ENCODE peak calls at places on chromosomes 16 and 17, in four cellular contexts. L, G, Y and Q are unnamed samples.

GRCh38 chr17:75074532-75074931 is 13.2 kb upstream of the SLC16A5 start:
- DNase-seq in Y (no peak), L (no peak), G (no peak), Q (no peak)

GRCh38 chr16:50933257-50933656 is 191.4 kb downstream of the CYLD start:
- DNase-seq in Y (no peak), G (no peak), L (no peak), Q (no peak)

GRCh38 chr16:49700928-49701685 is 154.8 kb downstream of the ZNF423 start:
- DNase-seq in Y (no peak), G (no peak), L (no peak), Q (no peak)

GRCh38 chr16:79093554-79093967 is 507.0 kb downstream of the MAF start:
- DNase-seq in L (peak), G (no peak), Y (no peak), Q (no peak)

GRCh38 chr16:88714420-88715302 is 8.4 kb downstream of the CTU2 start:
- DNase-seq in Y (no peak), L (no peak), G (no peak), Q (no peak)

GRCh38 chr16:253833-254232 is 19.2 kb downstream of the FAM234A start:
- DNase-seq in L (no peak), G (no peak), Y (no peak), Q (no peak)

GRCh38 chr16:12470311-12471229 is 333.1 kb downstream of the CPPED1 start:
- DNase-seq in L (no peak), G (peak), Y (no peak), Q (peak)

GRCh38 chr17:65418622-65419021 is 142.8 kb downstream of the AXIN2 start:
- DNase-seq in L (no peak), Y (no peak), G (no peak), Q (no peak)

GRCh38 chr17:56913000-56913866 is 616 bp downstream of the TRIM25 start:
- DNase-seq in L (no peak), Y (no peak), G (no peak), Q (no peak)

GRCh38 chr17:74870512-74870911 is 2.3 kb downstream of the FDXR start:
- DNase-seq in Y (no peak), G (peak), L (peak), Q (peak)

GRCh38 chr16:66169817-66170216 is 196.7 kb upstream of the CDH5 start:
- DNase-seq in L (no peak), G (no peak), Y (no peak), Q (no peak)

GRCh38 chr17:67679225-67679624 is 38.5 kb upstream of the NOL11 start:
- DNase-seq in G (no peak), L (no peak), Y (no peak), Q (no peak)

GRCh38 chr17:80396680-80397387 is 18.1 kb upstream of the ENDOV start:
- DNase-seq in Y (no peak), G (no peak), L (no peak), Q (no peak)

GRCh38 chr17:32445075-32445427 is 741 bp downstream of the PSMD11 start:
- DNase-seq in G (peak), Y (no peak), L (peak), Q (peak)

GRCh38 chr16:23587726-23588125 is 8.4 kb downstream of the NDUFAB1 start:
- DNase-seq in Y (no peak), G (peak), L (peak), Q (no peak)

GRCh38 chr16:86597126-86597879 is 19.0 kb downstream of the FOXL1 start:
- DNase-seq in Y (no peak), L (no peak), G (no peak), Q (no peak)

GRCh38 chr16:3113765-3114479 is 1.5 kb downstream of the ZNF205 start:
- DNase-seq in G (no peak), L (peak), Y (no peak), Q (peak)

GRCh38 chr16:57760357-57761160 is 25.0 kb downstream of the KATNB1 start:
- DNase-seq in G (no peak), L (no peak), Y (no peak), Q (no peak)

GRCh38 chr16:11783319-11784047 is 13.6 kb downstream of the ZC3H7A start:
- DNase-seq in L (no peak), Y (no peak), G (no peak), Q (peak)

GRCh38 chr17:50308666-50309065 is 34.4 kb downstream of the TMEM92 start:
- DNase-seq in G (no peak), L (no peak), Y (no peak), Q (no peak)

GRCh38 chr17:48213797-48214196 is 106.2 kb downstream of the SNX11 start:
- DNase-seq in G (no peak), L (no peak), Y (no peak), Q (no peak)

GRCh38 chr17:74433421-74434121 is 1.7 kb downstream of the GPRC5C start:
- DNase-seq in G (no peak), L (no peak), Y (no peak), Q (no peak)

GRCh38 chr16:75087040-75087979 is 29.3 kb downstream of the LDHD start:
- DNase-seq in L (no peak), G (peak), Y (no peak), Q (peak)

GRCh38 chr16:2420035-2420434 is 9.2 kb upstream of the CCNF start:
- DNase-seq in G (no peak), L (no peak), Y (no peak), Q (no peak)